ENCODE peak calls at places on chromosome 16, in nine cellular contexts. One of them, this sample, is unnamed.

GRCh38 chr16:2842340-2843000 is 12.4 kb downstream of the ZG16B start:
- DNase-seq in sciatic nerve: peak
- DNase-seq in stimulated activated CD8-positive, alpha-beta memory T cell treated with anti-CD3 and anti-CD28 coated beads, Interleukin-2, amount 100 ng/mL, for 48 hours: peak
- DNase-seq in M059J: no peak
- DNase-seq in NCI-H1048: no peak
- DNase-seq in nephron progenitor cell: peak
- DNase-seq in HEK293T: peak
- DNase-seq in AG10803: no peak
- DNase-seq in activated CD8-positive, alpha-beta memory T cell treated with anti-CD3 and anti-CD28 coated beads for 48 hours: peak
- DNase-seq in this sample: peak

GRCh38 chr16:64012166-64012565 is 1109.7 kb downstream of the CDH11 start:
- DNase-seq in sciatic nerve: no peak
- DNase-seq in stimulated activated CD8-positive, alpha-beta memory T cell treated with anti-CD3 and anti-CD28 coated beads, Interleukin-2, amount 100 ng/mL, for 48 hours: no peak
- DNase-seq in M059J: peak
- DNase-seq in NCI-H1048: no peak
- DNase-seq in nephron progenitor cell: no peak
- DNase-seq in HEK293T: no peak
- DNase-seq in AG10803: peak
- DNase-seq in activated CD8-positive, alpha-beta memory T cell treated with anti-CD3 and anti-CD28 coated beads for 48 hours: no peak
- DNase-seq in this sample: no peak

GRCh38 chr16:46972971-46973456 is 460 bp downstream of the DNAJA2 start:
- DNase-seq in sciatic nerve: peak
- DNase-seq in stimulated activated CD8-positive, alpha-beta memory T cell treated with anti-CD3 and anti-CD28 coated beads, Interleukin-2, amount 100 ng/mL, for 48 hours: peak
- DNase-seq in M059J: peak
- DNase-seq in NCI-H1048: no peak
- DNase-seq in nephron progenitor cell: peak
- DNase-seq in HEK293T: peak
- DNase-seq in AG10803: no peak
- DNase-seq in activated CD8-positive, alpha-beta memory T cell treated with anti-CD3 and anti-CD28 coated beads for 48 hours: peak
- DNase-seq in this sample: peak

GRCh38 chr16:21593530-21594289 is 5.7 kb upstream of the METTL9 start:
- DNase-seq in sciatic nerve: no peak
- DNase-seq in stimulated activated CD8-positive, alpha-beta memory T cell treated with anti-CD3 and anti-CD28 coated beads, Interleukin-2, amount 100 ng/mL, for 48 hours: no peak
- DNase-seq in M059J: peak
- DNase-seq in NCI-H1048: no peak
- DNase-seq in nephron progenitor cell: no peak
- DNase-seq in HEK293T: no peak
- DNase-seq in AG10803: no peak
- DNase-seq in activated CD8-positive, alpha-beta memory T cell treated with anti-CD3 and anti-CD28 coated beads for 48 hours: no peak
- DNase-seq in this sample: no peak

GRCh38 chr16:1345651-1346421 is 5.8 kb downstream of the TSR3 start:
- DNase-seq in sciatic nerve: no peak
- DNase-seq in stimulated activated CD8-positive, alpha-beta memory T cell treated with anti-CD3 and anti-CD28 coated beads, Interleukin-2, amount 100 ng/mL, for 48 hours: no peak
- DNase-seq in M059J: no peak
- DNase-seq in NCI-H1048: no peak
- DNase-seq in nephron progenitor cell: no peak
- DNase-seq in HEK293T: no peak
- DNase-seq in AG10803: no peak
- DNase-seq in activated CD8-positive, alpha-beta memory T cell treated with anti-CD3 and anti-CD28 coated beads for 48 hours: no peak
- DNase-seq in this sample: no peak

GRCh38 chr16:72997141-72997542 is 50.8 kb downstream of the ZFHX3 start:
- DNase-seq in sciatic nerve: peak
- DNase-seq in stimulated activated CD8-positive, alpha-beta memory T cell treated with anti-CD3 and anti-CD28 coated beads, Interleukin-2, amount 100 ng/mL, for 48 hours: no peak
- DNase-seq in M059J: no peak
- DNase-seq in NCI-H1048: no peak
- DNase-seq in nephron progenitor cell: no peak
- DNase-seq in HEK293T: no peak
- DNase-seq in AG10803: peak
- DNase-seq in activated CD8-positive, alpha-beta memory T cell treated with anti-CD3 and anti-CD28 coated beads for 48 hours: no peak
- DNase-seq in this sample: no peak

GRCh38 chr16:85416267-85417109 is 196.6 kb upstream of the GSE1 start:
- DNase-seq in sciatic nerve: peak
- DNase-seq in stimulated activated CD8-positive, alpha-beta memory T cell treated with anti-CD3 and anti-CD28 coated beads, Interleukin-2, amount 100 ng/mL, for 48 hours: peak
- DNase-seq in M059J: peak
- DNase-seq in NCI-H1048: peak
- DNase-seq in nephron progenitor cell: peak
- DNase-seq in HEK293T: peak
- DNase-seq in AG10803: peak
- DNase-seq in activated CD8-positive, alpha-beta memory T cell treated with anti-CD3 and anti-CD28 coated beads for 48 hours: peak
- DNase-seq in this sample: peak

GRCh38 chr16:69804283-69804682 is 42.2 kb downstream of the WWP2 start:
- DNase-seq in sciatic nerve: no peak
- DNase-seq in stimulated activated CD8-positive, alpha-beta memory T cell treated with anti-CD3 and anti-CD28 coated beads, Interleukin-2, amount 100 ng/mL, for 48 hours: no peak
- DNase-seq in M059J: no peak
- DNase-seq in NCI-H1048: no peak
- DNase-seq in nephron progenitor cell: no peak
- DNase-seq in HEK293T: no peak
- DNase-seq in AG10803: peak
- DNase-seq in activated CD8-positive, alpha-beta memory T cell treated with anti-CD3 and anti-CD28 coated beads for 48 hours: no peak
- DNase-seq in this sample: no peak

GRCh38 chr16:16127469-16128116 is 95.7 kb downstream of the ABCC6 start:
- DNase-seq in sciatic nerve: peak
- DNase-seq in stimulated activated CD8-positive, alpha-beta memory T cell treated with anti-CD3 and anti-CD28 coated beads, Interleukin-2, amount 100 ng/mL, for 48 hours: peak
- DNase-seq in M059J: peak
- DNase-seq in NCI-H1048: no peak
- DNase-seq in nephron progenitor cell: peak
- DNase-seq in HEK293T: peak
- DNase-seq in AG10803: peak
- DNase-seq in activated CD8-positive, alpha-beta memory T cell treated with anti-CD3 and anti-CD28 coated beads for 48 hours: peak
- DNase-seq in this sample: peak

GRCh38 chr16:25063865-25064264 is 47.7 kb upstream of the LCMT1 start:
- DNase-seq in sciatic nerve: no peak
- DNase-seq in stimulated activated CD8-positive, alpha-beta memory T cell treated with anti-CD3 and anti-CD28 coated beads, Interleukin-2, amount 100 ng/mL, for 48 hours: no peak
- DNase-seq in M059J: peak
- DNase-seq in NCI-H1048: no peak
- DNase-seq in nephron progenitor cell: no peak
- DNase-seq in HEK293T: no peak
- DNase-seq in AG10803: peak
- DNase-seq in activated CD8-positive, alpha-beta memory T cell treated with anti-CD3 and anti-CD28 coated beads for 48 hours: no peak
- DNase-seq in this sample: no peak

GRCh38 chr16:10876799-10877341 is at the start of gene CIITA:
- DNase-seq in sciatic nerve: peak
- DNase-seq in stimulated activated CD8-positive, alpha-beta memory T cell treated with anti-CD3 and anti-CD28 coated beads, Interleukin-2, amount 100 ng/mL, for 48 hours: peak
- DNase-seq in M059J: peak
- DNase-seq in NCI-H1048: no peak
- DNase-seq in nephron progenitor cell: no peak
- DNase-seq in HEK293T: no peak
- DNase-seq in AG10803: peak
- DNase-seq in activated CD8-positive, alpha-beta memory T cell treated with anti-CD3 and anti-CD28 coated beads for 48 hours: no peak
- DNase-seq in this sample: peak

GRCh38 chr16:85183564-85183963 is 71.3 kb upstream of the CIBAR2 start:
- DNase-seq in sciatic nerve: no peak
- DNase-seq in stimulated activated CD8-positive, alpha-beta memory T cell treated with anti-CD3 and anti-CD28 coated beads, Interleukin-2, amount 100 ng/mL, for 48 hours: no peak
- DNase-seq in M059J: no peak
- DNase-seq in NCI-H1048: no peak
- DNase-seq in nephron progenitor cell: no peak
- DNase-seq in HEK293T: no peak
- DNase-seq in AG10803: no peak
- DNase-seq in activated CD8-positive, alpha-beta memory T cell treated with anti-CD3 and anti-CD28 coated beads for 48 hours: no peak
- DNase-seq in this sample: no peak

This sample was measured in CD4-positive, alpha-beta T cell.